ENCODE peak calls at places on chromosome 7, in four cellular contexts. X is OCI-LY7, G is hepatocyte, B is MM.1S. D is an unnamed sample. For H4K20me1, the result is how much of the 10 kb centered on the place peaks cover.

GRCh38 chr7:30276203-30276900 is 8.0 kb upstream of the ZNRF2 start:
- DNase-seq in X (peak), G (peak), B (peak), D (peak)

GRCh38 chr7:64893401-64893800 is 9.7 kb upstream of the ZNF273 start:
- DNase-seq in X (no peak), G (no peak), B (no peak), D (no peak)

GRCh38 chr7:24926623-24927539 is 53.1 kb downstream of the OSBPL3 start:
- DNase-seq in X (no peak), G (no peak), B (no peak), D (no peak)

GRCh38 chr7:139808401-139808800 is 20.7 kb upstream of the TBXAS1 start:
- DNase-seq in X (no peak), G (no peak), B (no peak), D (no peak)

GRCh38 chr7:16850772-16851466 is 30.9 kb downstream of the AGR3 start:
- DNase-seq in X (no peak), G (no peak), B (no peak), D (no peak)

GRCh38 chr7:55571534-55572377 is 546 bp downstream of the VOPP1 start:
- DNase-seq in X (peak), G (peak), B (peak), D (peak)

GRCh38 chr7:22361795-22362194 is 4.8 kb upstream of the RAPGEF5 start:
- DNase-seq in X (no peak), G (no peak), B (no peak), D (no peak)

GRCh38 chr7:26436996-26437547 is 145.4 kb downstream of the SNX10 start:
- DNase-seq in X (no peak), G (no peak), B (no peak), D (no peak)

GRCh38 chr7:14754631-14755030 is 147.9 kb downstream of the DGKB start:
- DNase-seq in X (no peak), G (peak), B (no peak), D (no peak)

GRCh38 chr7:36034020-36034419 is 119.0 kb upstream of the EEPD1 start:
- DNase-seq in X (no peak), G (no peak), B (no peak), D (no peak)

GRCh38 chr7:77566421-77566820 is 29.3 kb downstream of the PTPN12 start:
- DNase-seq in X (no peak), G (no peak), B (no peak), D (no peak)

GRCh38 chr7:41984888-41985287 is 252.1 kb downstream of the GLI3 start:
- DNase-seq in X (no peak), G (peak), B (peak), D (no peak)

GRCh38 chr7:128430207-128430606 is 20.4 kb upstream of the IMPDH1 start:
- DNase-seq in X (no peak), G (no peak), B (no peak), D (no peak)

GRCh38 chr7:28957064-28957821 is 887 bp downstream of the TRIL start:
- DNase-seq in X (no peak), G (peak), B (no peak), D (peak)

GRCh38 chr7:40709077-40709964 is 574.5 kb downstream of the SUGCT start:
- DNase-seq in X (no peak), G (no peak), B (peak), D (no peak)

GRCh38 chr7:40716052-40716451 is 581.2 kb downstream of the SUGCT start:
- DNase-seq in X (no peak), G (no peak), B (no peak), D (no peak)

GRCh38 chr7:40714338-40715052 is 579.7 kb downstream of the SUGCT start:
- DNase-seq in X (no peak), G (no peak), B (no peak), D (no peak)

GRCh38 chr7:40715053-40715430 is 580.2 kb downstream of the SUGCT start:
- DNase-seq in X (no peak), G (no peak), B (no peak), D (no peak)

GRCh38 chr7:40711706-40712105 is 576.9 kb downstream of the SUGCT start:
- DNase-seq in X (no peak), G (no peak), B (no peak), D (no peak)
- H2AFZ ChIP-seq in X (no peak), G (no peak), B (no peak), D (no peak)

DNA sequence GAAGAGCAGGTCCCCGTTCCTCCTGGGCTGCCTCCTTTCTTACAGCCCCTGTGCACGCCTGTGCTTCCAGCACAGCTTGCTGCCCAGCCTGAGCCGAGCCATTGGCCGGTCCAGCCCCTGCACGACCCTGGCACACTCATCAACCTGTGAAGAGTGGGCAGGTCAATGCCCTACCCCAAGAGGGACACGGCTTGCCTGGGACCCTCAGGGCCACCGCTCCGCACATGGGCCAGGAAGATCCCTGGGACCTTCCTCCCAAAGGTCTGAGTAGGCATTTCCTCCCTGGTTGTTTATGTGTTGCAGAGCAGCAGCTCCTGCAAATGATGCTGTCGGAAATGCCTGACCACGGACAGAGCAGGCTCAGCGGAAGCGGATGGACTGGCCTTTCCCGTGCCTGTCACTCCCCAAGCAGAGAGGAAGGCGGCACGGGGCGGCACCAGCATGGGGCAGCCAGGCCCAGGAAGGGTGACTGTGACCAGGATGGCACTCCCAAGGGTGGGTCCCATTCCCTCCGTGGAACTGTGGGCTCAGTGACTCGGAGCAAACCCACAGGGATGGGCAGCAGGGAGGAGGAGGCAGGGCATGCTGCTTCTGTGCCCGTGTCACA is 252.5 kb downstream of the TNS3 start:
- DNase-seq in X (no peak), G (no peak), B (no peak), D (no peak)
- H4K20me1 ChIP-seq in X (under half), G (under half), B (under half), D (under half)

GRCh38 chr7:98280791-98281756 is at the start of gene BRI3:
- DNase-seq in X (peak), G (peak), B (peak), D (peak)

GRCh38 chr7:98283127-98283886 is 1.8 kb downstream of the BRI3 start:
- DNase-seq in X (no peak), G (peak), B (no peak), D (no peak)

GRCh38 chr7:98282727-98283126 is 1.2 kb downstream of the BRI3 start:
- DNase-seq in X (no peak), G (peak), B (no peak), D (no peak)

GRCh38 chr7:98280296-98280695 is 1.2 kb upstream of the BRI3 start:
- DNase-seq in X (no peak), G (no peak), B (no peak), D (no peak)

GRCh38 chr7:98281757-98282652 is 519 bp downstream of the BRI3 start:
- DNase-seq in X (peak), G (peak), B (no peak), D (peak)
- TF ChIP-seq EZH2phosphoT487 in X (no peak), G (no peak), B (no peak), D (no peak)

GRCh38 chr7:107034553-107034952 is 10.0 kb upstream of the PRKAR2B start:
- DNase-seq in X (no peak), G (no peak), B (no peak), D (no peak)
- H2AFZ ChIP-seq in X (no peak), G (no peak), B (no peak), D (no peak)

GRCh38 chr7:47461161-47461560 is 120.8 kb downstream of the TNS3 start:
- DNase-seq in X (no peak), G (no peak), B (no peak), D (no peak)
- H4K20me1 ChIP-seq in X (under half), G (under half), B (half or more), D (under half)